ENCODE peak calls at places on chromosome 13, in six cellular contexts. G is psoas muscle; A is AG04449; V is stimulated activated CD8-positive, alpha-beta memory T cell treated with anti-CD3 and anti-CD28 coated beads, Interleukin-2, amount 100 ng/mL, for 1 hour; S is T-helper 17 cell; O is hippocampal formation. U is an unnamed sample.

GRCh38 chr13:40061466-40062450 is 406.3 kb downstream of the COG6 start:
- DNase-seq in A (no peak), O (no peak), G (no peak), S (no peak), V (no peak), U (peak)

GRCh38 chr13:33775339-33776108 is 42.4 kb upstream of the RFC3 start:
- DNase-seq in O (no peak), G (no peak), A (no peak), V (no peak), S (no peak), U (no peak)

GRCh38 chr13:99258210-99258860 is at the start of gene GPR18:
- DNase-seq in G (no peak), A (no peak), S (no peak), V (no peak), O (no peak), U (peak)

GRCh38 chr13:109700176-109700575 is 86.2 kb downstream of the IRS2 start:
- DNase-seq in G (peak), V (no peak), S (no peak), A (no peak), O (peak), U (peak)

GRCh38 chr13:80556291-80556690 is 215.4 kb upstream of the SPRY2 start:
- DNase-seq in S (no peak), V (no peak), O (no peak), A (no peak), G (no peak), U (no peak)

GRCh38 chr13:46334423-46334822 is 52.6 kb downstream of the RUBCNL start:
- DNase-seq in G (no peak), S (no peak), V (no peak), A (no peak), O (no peak), U (no peak)

GRCh38 chr13:99220199-99220931 is 19.7 kb downstream of the UBAC2 start:
- DNase-seq in G (no peak), O (no peak), A (no peak), S (no peak), V (no peak), U (no peak)

GRCh38 chr13:59625121-59625520 is 538.6 kb downstream of the DIAPH3 start:
- DNase-seq in O (no peak), A (no peak), G (no peak), S (no peak), V (no peak), U (no peak)

GRCh38 chr13:46575321-46575721 is 22.4 kb downstream of the LRCH1 start:
- DNase-seq in O (no peak), A (no peak), S (no peak), V (no peak), G (no peak), U (no peak)

GRCh38 chr13:42532561-42533335 is 41.2 kb upstream of the TNFSF11 start:
- DNase-seq in G (no peak), A (no peak), V (no peak), S (no peak), O (no peak), U (no peak)

GRCh38 chr13:112638157-112638750 is 50.3 kb upstream of the TUBGCP3 start:
- DNase-seq in S (no peak), O (no peak), A (no peak), G (no peak), V (no peak), U (peak)

GRCh38 chr13:44398606-44399005 is 25.0 kb downstream of the SERP2 start:
- DNase-seq in G (no peak), S (no peak), O (no peak), V (no peak), A (no peak), U (no peak)

GRCh38 chr13:93227906-93228801 is 1.5 kb downstream of the GPC6 start:
- DNase-seq in G (peak), A (no peak), O (peak), S (no peak), V (no peak), U (no peak)

GRCh38 chr13:98133949-98134348 is 8.9 kb upstream of the FARP1 start:
- DNase-seq in A (no peak), O (no peak), V (no peak), G (no peak), S (no peak), U (no peak)

GRCh38 chr13:37715606-37716015 is 117.0 kb upstream of the POSTN start:
- DNase-seq in V (no peak), O (no peak), A (peak), S (no peak), G (no peak), U (no peak)

GRCh38 chr13:100330662-100331061 is 241.8 kb downstream of the PCCA start:
- DNase-seq in S (no peak), O (no peak), A (no peak), G (no peak), V (no peak), U (no peak)